ENCODE peak calls at places on chromosomes 16 and 17, in five cellular contexts. One of them, this sample, is unnamed.

GRCh38 chr16:25235991-25236390 is 19.2 kb downstream of the AQP8 start:
- DNase-seq in stimulated activated CD8-positive, alpha-beta memory T cell treated with anti-CD3 and anti-CD28 coated beads, Interleukin-15, amount 100 ng/mL, for 24 hours: no peak
- DNase-seq in tibial nerve: no peak
- DNase-seq in left cardiac atrium: no peak
- DNase-seq in GM12865: no peak
- DNase-seq in this sample: peak

GRCh38 chr16:782766-783403 is 5.3 kb downstream of the RPUSD1 start:
- DNase-seq in stimulated activated CD8-positive, alpha-beta memory T cell treated with anti-CD3 and anti-CD28 coated beads, Interleukin-15, amount 100 ng/mL, for 24 hours: no peak
- DNase-seq in tibial nerve: no peak
- DNase-seq in left cardiac atrium: no peak
- DNase-seq in GM12865: no peak
- DNase-seq in this sample: no peak

GRCh38 chr17:38871247-38871991 is 1.6 kb downstream of the LASP1 start:
- DNase-seq in tibial nerve: peak
- DNase-seq in stimulated activated CD8-positive, alpha-beta memory T cell treated with anti-CD3 and anti-CD28 coated beads, Interleukin-15, amount 100 ng/mL, for 24 hours: no peak
- DNase-seq in GM12865: peak
- DNase-seq in left cardiac atrium: peak
- DNase-seq in this sample: peak

GRCh38 chr17:83203073-83203471 is 123.7 kb downstream of the METRNL start:
- DNase-seq in stimulated activated CD8-positive, alpha-beta memory T cell treated with anti-CD3 and anti-CD28 coated beads, Interleukin-15, amount 100 ng/mL, for 24 hours: no peak
- DNase-seq in tibial nerve: peak
- DNase-seq in GM12865: no peak
- DNase-seq in left cardiac atrium: peak
- DNase-seq in this sample: peak

GRCh38 chr16:23510154-23510914 is at the start of gene GGA2:
- DNase-seq in left cardiac atrium: peak
- DNase-seq in stimulated activated CD8-positive, alpha-beta memory T cell treated with anti-CD3 and anti-CD28 coated beads, Interleukin-15, amount 100 ng/mL, for 24 hours: peak
- DNase-seq in GM12865: peak
- DNase-seq in tibial nerve: peak
- DNase-seq in this sample: peak

GRCh38 chr16:89037261-89038152 is 56.1 kb upstream of the ACSF3 start:
- DNase-seq in stimulated activated CD8-positive, alpha-beta memory T cell treated with anti-CD3 and anti-CD28 coated beads, Interleukin-15, amount 100 ng/mL, for 24 hours: no peak
- DNase-seq in left cardiac atrium: no peak
- DNase-seq in GM12865: peak
- DNase-seq in tibial nerve: no peak
- DNase-seq in this sample: peak

GRCh38 chr17:38916771-38917170 is 8.6 kb upstream of the LASP1NB start:
- DNase-seq in stimulated activated CD8-positive, alpha-beta memory T cell treated with anti-CD3 and anti-CD28 coated beads, Interleukin-15, amount 100 ng/mL, for 24 hours: no peak
- DNase-seq in GM12865: no peak
- DNase-seq in left cardiac atrium: no peak
- DNase-seq in tibial nerve: no peak
- DNase-seq in this sample: no peak

GRCh38 chr17:2959371-2960130 is 103.9 kb downstream of the OR1D5 start:
- DNase-seq in tibial nerve: no peak
- DNase-seq in GM12865: no peak
- DNase-seq in left cardiac atrium: no peak
- DNase-seq in stimulated activated CD8-positive, alpha-beta memory T cell treated with anti-CD3 and anti-CD28 coated beads, Interleukin-15, amount 100 ng/mL, for 24 hours: no peak
- DNase-seq in this sample: no peak

GRCh38 chr16:1206786-1207185 is 18.3 kb downstream of the TPSG1 start:
- DNase-seq in left cardiac atrium: no peak
- DNase-seq in GM12865: no peak
- DNase-seq in stimulated activated CD8-positive, alpha-beta memory T cell treated with anti-CD3 and anti-CD28 coated beads, Interleukin-15, amount 100 ng/mL, for 24 hours: no peak
- DNase-seq in tibial nerve: no peak
- DNase-seq in this sample: no peak

GRCh38 chr16:18932243-18932997 is 6.2 kb upstream of the SMG1 start:
- DNase-seq in tibial nerve: no peak
- DNase-seq in GM12865: no peak
- DNase-seq in stimulated activated CD8-positive, alpha-beta memory T cell treated with anti-CD3 and anti-CD28 coated beads, Interleukin-15, amount 100 ng/mL, for 24 hours: no peak
- DNase-seq in left cardiac atrium: no peak
- DNase-seq in this sample: peak

GRCh38 chr17:4389079-4389478 is 22.6 kb upstream of the UBE2G1 start:
- DNase-seq in GM12865: no peak
- DNase-seq in stimulated activated CD8-positive, alpha-beta memory T cell treated with anti-CD3 and anti-CD28 coated beads, Interleukin-15, amount 100 ng/mL, for 24 hours: no peak
- DNase-seq in tibial nerve: no peak
- DNase-seq in left cardiac atrium: no peak
- DNase-seq in this sample: no peak

GRCh38 chr17:73955616-73956015 is 247.9 kb upstream of the RPL38 start:
- DNase-seq in tibial nerve: no peak
- DNase-seq in left cardiac atrium: no peak
- DNase-seq in GM12865: no peak
- DNase-seq in stimulated activated CD8-positive, alpha-beta memory T cell treated with anti-CD3 and anti-CD28 coated beads, Interleukin-15, amount 100 ng/mL, for 24 hours: no peak
- DNase-seq in this sample: no peak

GRCh38 chr16:270381-271255 is 5.1 kb downstream of the RGS11 start:
- DNase-seq in stimulated activated CD8-positive, alpha-beta memory T cell treated with anti-CD3 and anti-CD28 coated beads, Interleukin-15, amount 100 ng/mL, for 24 hours: no peak
- DNase-seq in left cardiac atrium: no peak
- DNase-seq in GM12865: no peak
- DNase-seq in tibial nerve: no peak
- DNase-seq in this sample: no peak

GRCh38 chr16:88705746-88706287 is 391 bp downstream of the RNF166 start:
- DNase-seq in GM12865: no peak
- DNase-seq in tibial nerve: no peak
- DNase-seq in stimulated activated CD8-positive, alpha-beta memory T cell treated with anti-CD3 and anti-CD28 coated beads, Interleukin-15, amount 100 ng/mL, for 24 hours: no peak
- DNase-seq in left cardiac atrium: no peak
- DNase-seq in this sample: no peak

GRCh38 chr17:76437467-76438402 is 15.2 kb downstream of the UBE2O start:
- DNase-seq in left cardiac atrium: no peak
- DNase-seq in stimulated activated CD8-positive, alpha-beta memory T cell treated with anti-CD3 and anti-CD28 coated beads, Interleukin-15, amount 100 ng/mL, for 24 hours: no peak
- DNase-seq in tibial nerve: no peak
- DNase-seq in GM12865: no peak
- DNase-seq in this sample: no peak

GRCh38 chr17:83031321-83031945 is 48.0 kb upstream of the METRNL start:
- DNase-seq in tibial nerve: no peak
- DNase-seq in left cardiac atrium: no peak
- DNase-seq in stimulated activated CD8-positive, alpha-beta memory T cell treated with anti-CD3 and anti-CD28 coated beads, Interleukin-15, amount 100 ng/mL, for 24 hours: no peak
- DNase-seq in GM12865: no peak
- DNase-seq in this sample: no peak